ENCODE peak calls at places on chromosome 7, in four cellular contexts. P is AG20443; R is left ventricle myocardium inferior; V is stimulated activated CD4-positive, alpha-beta T cell treated with anti-CD3 and anti-CD28 coated beads, Interleukin-2, amount 100 ng/mL, for 48 hours. D is an unnamed sample.

GRCh38 chr7:140656548-140657515 is 15.9 kb upstream of the ADCK2 start:
- DNase-seq in V (no peak), R (no peak), P (peak), D (no peak)

GRCh38 chr7:33423646-33424020 is 294.3 kb downstream of the BBS9 start:
- DNase-seq in R (no peak), V (no peak), P (no peak), D (no peak)

GRCh38 chr7:137695942-137696341 is 150.8 kb downstream of the DGKI start:
- DNase-seq in R (no peak), V (no peak), P (no peak), D (no peak)

GRCh38 chr7:12094365-12094921 is 116.7 kb upstream of the TMEM106B start:
- DNase-seq in V (no peak), P (no peak), R (no peak), D (no peak)

GRCh38 chr7:5679741-5680473 is 101.6 kb downstream of the RNF216 start:
- DNase-seq in V (no peak), P (no peak), R (peak), D (no peak)

GRCh38 chr7:30931161-30931926 is 19.7 kb downstream of the AQP1 start:
- DNase-seq in P (peak), R (peak), V (no peak), D (no peak)

GRCh38 chr7:130013241-130013640 is 37.9 kb downstream of the ZC3HC1 start:
- DNase-seq in P (no peak), V (no peak), R (no peak), D (no peak)

GRCh38 chr7:43612599-43613589 is 30.0 kb downstream of the STK17A start:
- DNase-seq in P (peak), V (no peak), R (no peak), D (no peak)

GRCh38 chr7:48511021-48511579 is 339.8 kb downstream of the ABCA13 start:
- DNase-seq in R (no peak), V (no peak), P (no peak), D (no peak)

GRCh38 chr7:152848026-152848425 is 88.5 kb downstream of the ACTR3B start:
- DNase-seq in V (no peak), P (no peak), R (no peak), D (no peak)

GRCh38 chr7:133601607-133602006 is 348.7 kb downstream of the EXOC4 start:
- DNase-seq in V (no peak), R (no peak), P (no peak), D (no peak)

GRCh38 chr7:23291957-23292560 is 7.1 kb upstream of the MALSU1 start:
- DNase-seq in P (no peak), R (no peak), V (no peak), D (no peak)

GRCh38 chr7:98335411-98335977 is 54.0 kb downstream of the BRI3 start:
- DNase-seq in P (no peak), R (no peak), V (no peak), D (no peak)

GRCh38 chr7:3859436-3859835 is 558.4 kb downstream of the SDK1 start:
- DNase-seq in R (no peak), V (no peak), P (no peak), D (no peak)

GRCh38 chr7:28356619-28357018 is 55.7 kb upstream of the CREB5 start:
- DNase-seq in V (no peak), R (no peak), P (no peak), D (no peak)

GRCh38 chr7:2307690-2308107 is 6.5 kb downstream of the SNX8 start:
- DNase-seq in R (no peak), V (no peak), P (no peak), D (no peak)

GRCh38 chr7:24366901-24367300 is 82.9 kb downstream of the NPY start:
- DNase-seq in P (no peak), R (no peak), V (no peak), D (no peak)

GRCh38 chr7:149853157-149853556 is 15.0 kb downstream of the ZNF862 start:
- DNase-seq in P (peak), V (no peak), R (no peak), D (no peak)

GRCh38 chr7:51234139-51234538 is 82.5 kb downstream of the COBL start:
- DNase-seq in P (no peak), R (peak), V (no peak), D (no peak)

GRCh38 chr7:78063758-78064157 is 265.2 kb downstream of the PHTF2 start:
- DNase-seq in R (no peak), P (no peak), V (no peak), D (no peak)

GRCh38 chr7:99728615-99729014 is 6.4 kb downstream of the CYP3A7 start:
- DNase-seq in V (no peak), R (no peak), P (no peak), D (no peak)